ENCODE peak calls at places on chromosomes 16 and 17, in four cellular contexts. D, F, Y and V are unnamed samples.

GRCh38 chr16:3780570-3780969 is 63.2 kb upstream of the TRAP1 start:
- DNase-seq in Y (no peak), F (no peak), D (no peak), V (no peak)

GRCh38 chr17:9890124-9890523 is 14.9 kb downstream of the RCVRN start:
- DNase-seq in Y (peak), D (peak), F (no peak), V (no peak)

GRCh38 chr16:82660078-82660645 is 33.4 kb downstream of the CDH13 start:
- DNase-seq in Y (no peak), F (no peak), D (no peak), V (no peak)

GRCh38 chr17:56119191-56119590 is 34.1 kb upstream of the ANKFN1 start:
- DNase-seq in F (no peak), D (no peak), Y (no peak), V (no peak)

GRCh38 chr16:54821731-54822130 is 108.9 kb upstream of the IRX5 start:
- DNase-seq in Y (no peak), F (no peak), D (no peak), V (no peak)

GRCh38 chr16:49602201-49603041 is 228.8 kb downstream of the C16orf78 start:
- DNase-seq in D (peak), F (no peak), Y (no peak), V (no peak)

GRCh38 chr16:57937861-57938260 is 33.1 kb downstream of the CNGB1 start:
- DNase-seq in Y (no peak), D (no peak), F (no peak), V (no peak)

GRCh38 chr16:19507882-19508281 is 14.0 kb downstream of the GDE1 start:
- DNase-seq in Y (no peak), F (no peak), D (no peak), V (no peak)

GRCh38 chr17:19769946-19770652 is 22.0 kb upstream of the ALDH3A1 start:
- DNase-seq in F (no peak), D (no peak), Y (no peak), V (no peak)

GRCh38 chr16:4190086-4190485 is 51.8 kb downstream of the SRL start:
- DNase-seq in Y (no peak), F (no peak), D (no peak), V (no peak)

GRCh38 chr16:4323845-4324478 is 8.1 kb downstream of the GLIS2 start:
- DNase-seq in Y (peak), D (peak), F (peak), V (no peak)

GRCh38 chr16:23113185-23113584 is 36.1 kb downstream of the USP31 start:
- DNase-seq in F (no peak), Y (no peak), D (no peak), V (no peak)

GRCh38 chr17:77320501-77321256 is 179.9 kb downstream of the SEC14L1 start:
- DNase-seq in F (peak), D (peak), Y (no peak), V (no peak)

GRCh38 chr16:11614587-11615175 is 28.0 kb upstream of the LITAF start:
- DNase-seq in F (no peak), Y (no peak), D (peak), V (no peak)

GRCh38 chr17:10125761-10126553 is 72.4 kb downstream of the GAS7 start:
- DNase-seq in Y (peak), D (peak), F (peak), V (no peak)

GRCh38 chr16:65782537-65783290 is 583.8 kb upstream of the CDH5 start:
- DNase-seq in Y (no peak), D (no peak), F (no peak), V (no peak)

GRCh38 chr16:20023190-20023589 is 50.5 kb downstream of the GPR139 start:
- DNase-seq in F (no peak), Y (peak), D (peak), V (no peak)

GRCh38 chr16:31393056-31393455 is at the start of gene ITGAD:
- DNase-seq in F (no peak), D (no peak), Y (no peak), V (no peak)

GRCh38 chr17:34451313-34451712 is 88.3 kb upstream of the CCL1 start:
- DNase-seq in D (no peak), Y (no peak), F (no peak), V (no peak)

GRCh38 chr17:44628234-44629188 is 27.8 kb upstream of the MEIOC start:
- DNase-seq in F (no peak), Y (peak), D (peak), V (peak)

GRCh38 chr17:57530508-57530907 is 214.6 kb downstream of the CCDC182 start:
- DNase-seq in D (no peak), F (no peak), Y (no peak), V (no peak)

GRCh38 chr17:57531078-57531477 is 214.0 kb downstream of the CCDC182 start:
- DNase-seq in Y (no peak), F (no peak), D (no peak), V (no peak)

GRCh38 chr17:57532966-57533365 is 212.1 kb downstream of the CCDC182 start:
- DNase-seq in F (no peak), Y (no peak), D (no peak), V (no peak)

GRCh38 chr17:57532556-57532955 is 212.5 kb downstream of the CCDC182 start:
- DNase-seq in F (no peak), D (no peak), Y (no peak), V (no peak)

GRCh38 chr17:57531648-57532486 is 213.2 kb downstream of the CCDC182 start:
- DNase-seq in F (no peak), Y (no peak), D (no peak), V (no peak)
- H3K27ac ChIP-seq in F (no peak), Y (no peak), D (no peak), V (peak)

DNA sequence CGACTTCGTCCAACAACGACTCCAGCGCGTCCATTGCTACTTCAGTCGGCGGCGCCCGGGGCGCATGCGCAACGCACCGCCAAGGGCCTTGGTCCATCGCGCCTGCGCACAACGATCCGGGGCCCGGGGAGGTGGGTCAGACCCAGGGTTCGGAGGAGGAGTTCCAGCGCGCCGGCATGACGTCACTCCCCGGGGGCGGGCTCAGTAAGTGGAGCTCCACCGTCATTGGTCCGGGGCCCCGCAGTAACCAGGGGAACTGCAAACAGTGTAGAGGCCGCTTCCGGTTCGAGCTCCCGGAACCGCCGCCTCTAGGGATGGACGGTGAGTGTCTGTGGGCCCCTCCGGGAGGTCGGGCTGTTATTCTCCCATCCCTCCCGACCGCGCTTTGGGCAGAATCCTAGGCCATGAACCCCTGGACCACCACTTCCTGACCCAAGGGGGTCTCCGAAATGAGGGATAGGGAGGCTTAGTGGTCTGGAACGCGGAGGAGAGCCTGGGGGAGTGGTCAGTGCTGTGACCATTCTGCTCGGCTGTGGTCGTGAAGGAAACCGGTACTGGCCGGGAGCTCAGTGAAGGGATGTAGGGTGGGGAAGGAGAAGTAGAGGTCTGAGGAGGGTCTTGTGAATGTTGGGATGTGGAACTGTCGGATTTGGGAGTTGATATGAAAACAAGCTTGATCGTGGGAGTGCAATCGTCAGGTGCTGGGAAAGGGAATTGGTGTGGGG is at the start of the genes GTF3C1 and KATNIP:
- DNase-seq in D (peak), F (peak), Y (peak), V (peak)
- H3K27ac ChIP-seq in D (peak), F (peak), Y (no peak), V (peak)

GRCh38 chr17:47704116-47704515 is 10.2 kb downstream of the TBKBP1 start:
- DNase-seq in Y (no peak), F (peak), D (no peak), V (no peak)
- H3K27ac ChIP-seq in Y (no peak), F (no peak), D (no peak), V (no peak)

DNA sequence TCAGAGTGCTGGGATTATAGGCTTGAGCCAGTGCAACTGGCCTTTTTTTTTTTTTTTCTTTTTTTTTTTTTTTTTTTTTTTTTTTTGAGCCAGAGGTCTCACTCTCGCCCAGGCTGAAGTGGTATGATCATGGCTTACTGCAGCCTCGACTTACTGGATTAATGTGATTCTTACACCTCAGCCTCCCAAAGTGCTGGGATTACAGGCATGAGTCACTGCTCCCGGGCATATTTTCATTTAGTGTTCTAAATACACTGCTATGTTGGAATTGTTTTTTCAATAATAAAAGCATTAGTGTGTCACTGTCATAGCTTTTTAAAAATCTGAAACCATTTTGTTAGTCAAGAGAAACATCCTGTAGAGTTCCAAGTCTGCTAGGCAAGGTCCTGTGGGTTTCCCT is 40.3 kb downstream of the NDE1 start:
- DNase-seq in F (no peak), D (no peak), Y (no peak), V (no peak)
- H3K27ac ChIP-seq in F (no peak), D (no peak), Y (no peak), V (no peak)

GRCh38 chr16:736936-737481 is 3.8 kb downstream of the CIAO3 start:
- DNase-seq in F (no peak), Y (no peak), D (no peak), V (no peak)
- H3K27ac ChIP-seq in F (no peak), Y (no peak), D (no peak), V (no peak)

DNA sequence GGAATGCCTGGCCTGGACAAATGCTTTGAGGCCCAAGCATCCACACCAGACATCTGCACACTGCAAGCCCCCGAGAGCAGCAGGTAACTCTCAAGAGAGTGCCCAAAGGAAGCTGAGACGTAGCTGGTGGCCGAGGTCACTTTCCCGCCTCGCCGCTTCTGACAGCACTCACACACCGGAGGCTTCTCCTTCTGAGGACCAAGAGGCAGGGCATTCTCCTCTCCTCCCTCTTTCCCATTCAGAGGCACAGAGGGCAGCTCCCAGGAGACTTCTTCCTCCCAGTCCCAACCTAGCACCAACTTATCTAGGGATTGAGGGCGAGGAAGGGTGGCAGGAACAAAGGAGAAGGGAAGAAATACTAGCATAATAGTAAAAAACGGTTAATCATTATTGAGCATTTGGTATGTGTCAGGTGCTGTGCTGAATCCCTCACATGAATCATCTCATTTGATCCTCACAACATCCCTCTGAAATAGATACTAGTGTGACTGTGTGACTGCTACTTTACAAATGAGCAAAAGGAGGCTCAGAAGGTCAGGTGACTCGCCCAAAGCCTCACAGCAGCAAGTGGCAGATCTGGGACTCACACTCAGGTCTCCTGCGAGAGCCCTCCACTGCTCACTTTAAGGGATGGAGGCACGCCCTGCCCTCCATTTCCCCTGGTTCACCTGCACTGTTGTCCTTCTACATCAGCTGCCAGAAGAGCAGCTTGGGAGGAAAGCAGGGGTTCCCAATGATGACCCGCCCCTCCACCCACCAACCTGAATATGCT is 41.8 kb downstream of the MYO18A start:
- DNase-seq in D (peak), F (no peak), Y (no peak), V (peak)
- H3K27ac ChIP-seq in D (no peak), F (peak), Y (no peak), V (peak)